ENCODE peak calls at places on chromosomes 2 and 18, in eight cellular contexts. X, I, M, N, Y, Z, V and Q are unnamed samples.

GRCh38 chr2:121155502-121156056 is 129.4 kb downstream of the TFCP2L1 start:
- DNase-seq in X (peak; percentile 86), I (no peak), M (no peak), N (no peak), Y (no peak), Z (peak; percentile 86), V (no peak), Q (peak; percentile 59)

GRCh38 chr2:74690571-74690970 is 36.5 kb downstream of the SEMA4F start:
- DNase-seq in X (no peak), I (peak; percentile 76), M (peak; percentile 62), N (no peak), Y (no peak), Z (peak; percentile 63), V (peak; percentile 71), Q (peak; percentile 54)

GRCh38 chr2:112147382-112147781 is 9.2 kb downstream of the FBLN7 start:
- DNase-seq in X (no peak), I (no peak), M (no peak), N (no peak), Y (peak; percentile 71), Z (no peak), V (no peak), Q (no peak)

GRCh38 chr2:86251840-86252266 is 52.6 kb downstream of the MRPL35 start:
- DNase-seq in X (peak; percentile 18), I (no peak), M (no peak), N (no peak), Y (no peak), Z (no peak), V (no peak), Q (no peak)

GRCh38 chr18:21741511-21742322 is 1.1 kb downstream of the MIB1 start:
- DNase-seq in X (peak; percentile 40), I (peak; percentile 26), M (peak; percentile 47), N (no peak), Y (peak; percentile 81), Z (peak; percentile 27), V (peak; percentile 9), Q (peak; percentile 14)

GRCh38 chr2:39665811-39666488 is at the start of gene TMEM178A:
- DNase-seq in X (no peak), I (no peak), M (no peak), N (no peak), Y (peak; percentile 77), Z (no peak), V (no peak), Q (no peak)

GRCh38 chr2:71925268-71926097 is 222.2 kb downstream of the CYP26B1 start:
- DNase-seq in X (no peak), I (no peak), M (no peak), N (no peak), Y (peak; percentile 72), Z (peak; percentile 19), V (no peak), Q (peak; percentile 14)

GRCh38 chr2:29309090-29310054 is 194.2 kb downstream of the CLIP4 start:
- DNase-seq in X (peak; percentile 29), I (peak; percentile 66), M (peak; percentile 67), N (no peak), Y (no peak), Z (peak; percentile 32), V (peak; percentile 66), Q (peak; percentile 83)

GRCh38 chr2:23420091-23420839 is 35.3 kb downstream of the KLHL29 start:
- DNase-seq in X (no peak), I (no peak), M (no peak), N (no peak), Y (no peak), Z (no peak), V (no peak), Q (no peak)

DNA sequence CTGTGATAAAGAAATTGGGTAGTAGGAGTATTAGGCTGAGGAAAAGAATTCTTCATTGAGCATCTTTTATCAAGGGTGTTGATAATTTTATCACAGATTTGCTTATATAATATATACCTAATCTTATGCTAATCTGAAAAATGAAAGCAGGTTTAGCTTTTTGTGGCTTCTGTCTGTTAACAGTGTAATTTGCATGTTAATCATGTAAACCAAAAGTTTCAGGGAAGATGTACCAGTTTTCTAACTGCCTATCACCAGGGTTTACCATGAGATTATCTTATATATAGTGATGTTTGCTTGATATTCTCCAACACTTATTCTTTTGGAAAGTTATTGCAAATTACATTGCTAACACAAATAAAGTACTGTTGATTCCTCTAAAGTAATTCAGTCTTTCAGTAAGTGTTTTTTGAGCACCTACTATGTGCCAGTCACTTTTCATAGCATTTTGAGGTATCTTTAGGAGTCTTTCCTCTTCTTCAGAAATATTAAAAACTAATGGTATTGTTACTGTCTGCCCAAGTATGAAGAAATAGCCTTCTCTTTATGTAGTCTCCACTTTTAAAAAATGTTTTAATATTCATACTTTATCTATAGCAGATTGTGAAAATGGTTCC is 41.6 kb downstream of the GCC2 start:
- DNase-seq in X (no peak), I (no peak), M (no peak), N (no peak), Y (no peak), Z (no peak), V (no peak), Q (no peak)
- H3K36me3 ChIP-seq in X (no peaks in the 10 kb centered on the region), I (no peaks in the 10 kb centered on the region), M (peaks cover 74% of the 10 kb centered on the region), N (peaks cover 4% of the 10 kb centered on the region), Y (peaks cover 4% of the 10 kb centered on the region), Z (no peaks in the 10 kb centered on the region), V (peaks cover 21% of the 10 kb centered on the region), Q (peaks cover 2% of the 10 kb centered on the region)

GRCh38 chr2:101958071-101958470 is 33.7 kb upstream of the IL1R2 start:
- DNase-seq in X (no peak), I (peak; percentile 33), M (no peak), N (peak; percentile 76), Y (no peak), Z (no peak), V (no peak), Q (no peak)
- H3K4me1 ChIP-seq in X (peaks cover 13% of the 10 kb centered on the region), I (peaks cover 8% of the 10 kb centered on the region), M (no peaks in the 10 kb centered on the region), N (peaks cover 49% of the 10 kb centered on the region), Y (peaks cover 5% of the 10 kb centered on the region), Z (no peaks in the 10 kb centered on the region), V (peaks cover 23% of the 10 kb centered on the region), Q (no peaks in the 10 kb centered on the region)

GRCh38 chr18:77210249-77210648 is 39.4 kb upstream of the GALR1 start:
- DNase-seq in X (no peak), I (no peak), M (no peak), N (no peak), Y (no peak), Z (no peak), V (no peak), Q (no peak)

GRCh38 chr18:77207540-77207939 is 42.1 kb upstream of the GALR1 start:
- DNase-seq in X (peak; percentile 32), I (peak; percentile 78), M (peak; percentile 16), N (no peak), Y (peak; percentile 90), Z (peak; percentile 54), V (peak; percentile 65), Q (peak; percentile 35)

GRCh38 chr18:77206676-77207370 is 42.8 kb upstream of the GALR1 start:
- DNase-seq in X (no peak), I (peak; percentile 84), M (no peak), N (no peak), Y (no peak), Z (peak; percentile 40), V (peak; percentile 70), Q (no peak)

GRCh38 chr18:77209587-77209986 is 40.1 kb upstream of the GALR1 start:
- DNase-seq in X (no peak), I (peak; percentile 53), M (no peak), N (no peak), Y (no peak), Z (no peak), V (peak; percentile 90), Q (no peak)

DNA sequence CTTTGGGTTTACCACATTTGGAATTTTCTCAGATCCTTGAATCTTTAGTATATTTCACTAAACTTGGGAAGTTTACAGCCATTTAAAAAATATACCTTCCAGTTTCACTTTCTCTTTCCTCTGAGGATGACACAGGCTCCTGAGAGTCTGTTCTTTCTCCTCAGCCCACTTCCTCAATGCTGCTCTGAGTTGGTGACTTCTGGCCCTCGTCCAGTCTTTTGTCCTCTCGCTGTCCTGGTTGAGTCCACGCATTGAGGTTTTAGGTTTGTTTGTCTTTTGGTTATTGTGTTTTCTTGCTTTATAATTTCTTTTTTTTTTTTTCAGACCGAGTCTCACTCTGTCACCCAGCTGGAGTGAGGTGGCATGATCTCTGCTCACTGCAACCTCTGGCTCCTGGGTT is 40.7 kb upstream of the GALR1 start:
- DNase-seq in X (peak; percentile 57), I (peak; percentile 63), M (peak; percentile 12), N (no peak), Y (no peak), Z (no peak), V (peak; percentile 65), Q (peak; percentile 60)
- H3K27ac ChIP-seq in X (peak overlapping the region; percentile 68), I (peak overlapping the region; percentile 61), M (no peak overlapping the region), N (no peak overlapping the region), Y (no peak overlapping the region), Z (peak overlapping the region; percentile 26), V (peak overlapping the region; percentile 46), Q (peak overlapping the region; percentile 9)

DNA sequence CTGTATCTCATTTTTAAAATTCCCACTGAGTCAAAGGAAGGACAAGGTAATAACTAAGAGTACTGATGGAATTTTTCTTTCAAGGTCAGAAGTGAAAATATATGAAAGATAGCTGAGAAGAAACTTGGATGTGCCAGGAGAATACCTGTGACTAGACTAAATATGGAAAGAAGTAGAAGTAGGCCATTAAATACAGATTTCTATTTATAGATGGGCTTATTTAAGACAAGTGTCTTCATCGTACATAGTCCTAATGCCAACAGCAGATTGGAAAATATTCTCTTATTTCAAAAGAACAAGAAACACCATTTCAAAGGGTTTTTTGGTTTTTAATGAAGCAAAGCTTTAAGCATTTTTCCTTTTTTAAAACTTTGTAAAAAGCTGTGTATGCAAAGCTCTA is 22.0 kb downstream of the UGP2 start:
- DNase-seq in X (no peak), I (no peak), M (no peak), N (no peak), Y (no peak), Z (no peak), V (no peak), Q (no peak)
- H3K36me3 ChIP-seq in X (no peaks in the 10 kb centered on the region), I (peaks cover 6% of the 10 kb centered on the region), M (peaks cover 95% of the 10 kb centered on the region), N (peaks cover 8% of the 10 kb centered on the region), Y (no peaks in the 10 kb centered on the region), Z (peaks cover 5% of the 10 kb centered on the region), V (peaks cover 8% of the 10 kb centered on the region), Q (no peaks in the 10 kb centered on the region)

DNA sequence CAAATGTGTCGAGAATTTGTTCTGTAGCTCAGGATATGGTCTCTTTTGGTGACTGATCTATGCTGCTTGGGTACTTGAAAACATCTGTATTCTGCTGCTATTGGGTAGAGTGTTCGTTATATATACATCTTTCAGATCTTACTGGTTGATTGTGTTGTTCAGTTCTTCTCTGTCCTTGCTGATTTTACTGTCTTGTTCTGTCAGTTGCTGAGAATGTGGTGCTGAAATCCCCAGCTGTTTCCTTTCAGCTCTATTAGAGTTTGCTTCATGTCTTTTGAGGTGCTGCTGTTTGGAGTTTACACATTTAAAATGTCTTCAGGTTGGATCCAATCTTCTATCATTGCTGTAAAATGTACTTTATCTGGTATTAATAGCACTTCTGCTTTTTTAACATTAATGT is 12.9 kb downstream of the BCL2L11 start:
- DNase-seq in X (no peak), I (no peak), M (no peak), N (no peak), Y (no peak), Z (no peak), V (no peak), Q (no peak)
- H3K4me1 ChIP-seq in X (no peaks in the 10 kb centered on the region), I (no peaks in the 10 kb centered on the region), M (peaks cover 55% of the 10 kb centered on the region), N (no peaks in the 10 kb centered on the region), Y (no peaks in the 10 kb centered on the region), Z (no peaks in the 10 kb centered on the region), V (no peaks in the 10 kb centered on the region), Q (no peaks in the 10 kb centered on the region)

GRCh38 chr2:237618449-237618848 is 8.9 kb upstream of the LRRFIP1 start:
- DNase-seq in X (no peak), I (peak; percentile 80), M (no peak), N (no peak), Y (no peak), Z (no peak), V (peak; percentile 87), Q (no peak)
- H3K27ac ChIP-seq in X (no peak overlapping the region), I (no peak overlapping the region), M (no peak overlapping the region), N (no peak overlapping the region), Y (peak overlapping the region; percentile 36), Z (no peak overlapping the region), V (no peak overlapping the region), Q (no peak overlapping the region)

GRCh38 chr2:195296490-195296889 is 360.5 kb upstream of the SLC39A10 start:
- DNase-seq in X (no peak), I (no peak), M (no peak), N (no peak), Y (no peak), Z (no peak), V (no peak), Q (no peak)
- H3K36me3 ChIP-seq in X (no peaks in the 10 kb centered on the region), I (no peaks in the 10 kb centered on the region), M (no peaks in the 10 kb centered on the region), N (no peaks in the 10 kb centered on the region), Y (no peaks in the 10 kb centered on the region), Z (no peaks in the 10 kb centered on the region), V (no peaks in the 10 kb centered on the region), Q (no peaks in the 10 kb centered on the region)